ENCODE peak calls at places on chromosome 2, in four cellular contexts. N is astrocyte of the cerebellum, I is cardiac muscle cell, U is neural crest cell. S is an unnamed sample.

GRCh38 chr2:3594493-3595281 is at the start of gene COLEC11:
- DNase-seq in N (no peak), I (peak), U (no peak), S (no peak)

GRCh38 chr2:45778720-45779171 is 127.3 kb downstream of the PRKCE start:
- DNase-seq in N (no peak), I (peak), U (peak), S (peak)

GRCh38 chr2:68463287-68463877 is 3.7 kb downstream of the FBXO48 start:
- DNase-seq in N (peak), I (peak), U (no peak), S (no peak)

GRCh38 chr2:239955989-239956817 is 68.9 kb downstream of the NDUFA10 start:
- DNase-seq in N (no peak), I (no peak), U (no peak), S (no peak)

GRCh38 chr2:113175101-113175628 is 1.4 kb downstream of the PSD4 start:
- DNase-seq in N (no peak), I (no peak), U (no peak), S (no peak)

GRCh38 chr2:170842785-170843184 is 26.1 kb downstream of the GAD1 start:
- DNase-seq in N (no peak), I (no peak), U (no peak), S (no peak)

GRCh38 chr2:48016620-48017019 is 110.3 kb upstream of the FBXO11 start:
- DNase-seq in N (no peak), I (no peak), U (no peak), S (no peak)

GRCh38 chr2:3257166-3257565 is 120.5 kb downstream of the EIPR1 start:
- DNase-seq in N (peak), I (no peak), U (no peak), S (no peak)

GRCh38 chr2:64663402-64663801 is 9.7 kb upstream of the SERTAD2 start:
- DNase-seq in N (no peak), I (no peak), U (no peak), S (no peak)

GRCh38 chr2:15527074-15527739 is 33.9 kb downstream of the NBAS start:
- DNase-seq in N (no peak), I (no peak), U (no peak), S (no peak)

GRCh38 chr2:88692187-88692586 is 714 bp downstream of the RPIA start:
- DNase-seq in N (no peak), I (peak), U (no peak), S (no peak)

GRCh38 chr2:56191617-56192016 is 7.8 kb downstream of the CCDC85A start:
- DNase-seq in N (peak), I (peak), U (no peak), S (no peak)

GRCh38 chr2:233034-233433 is 30.8 kb downstream of the SH3YL1 start:
- DNase-seq in N (no peak), I (no peak), U (no peak), S (no peak)

DNA sequence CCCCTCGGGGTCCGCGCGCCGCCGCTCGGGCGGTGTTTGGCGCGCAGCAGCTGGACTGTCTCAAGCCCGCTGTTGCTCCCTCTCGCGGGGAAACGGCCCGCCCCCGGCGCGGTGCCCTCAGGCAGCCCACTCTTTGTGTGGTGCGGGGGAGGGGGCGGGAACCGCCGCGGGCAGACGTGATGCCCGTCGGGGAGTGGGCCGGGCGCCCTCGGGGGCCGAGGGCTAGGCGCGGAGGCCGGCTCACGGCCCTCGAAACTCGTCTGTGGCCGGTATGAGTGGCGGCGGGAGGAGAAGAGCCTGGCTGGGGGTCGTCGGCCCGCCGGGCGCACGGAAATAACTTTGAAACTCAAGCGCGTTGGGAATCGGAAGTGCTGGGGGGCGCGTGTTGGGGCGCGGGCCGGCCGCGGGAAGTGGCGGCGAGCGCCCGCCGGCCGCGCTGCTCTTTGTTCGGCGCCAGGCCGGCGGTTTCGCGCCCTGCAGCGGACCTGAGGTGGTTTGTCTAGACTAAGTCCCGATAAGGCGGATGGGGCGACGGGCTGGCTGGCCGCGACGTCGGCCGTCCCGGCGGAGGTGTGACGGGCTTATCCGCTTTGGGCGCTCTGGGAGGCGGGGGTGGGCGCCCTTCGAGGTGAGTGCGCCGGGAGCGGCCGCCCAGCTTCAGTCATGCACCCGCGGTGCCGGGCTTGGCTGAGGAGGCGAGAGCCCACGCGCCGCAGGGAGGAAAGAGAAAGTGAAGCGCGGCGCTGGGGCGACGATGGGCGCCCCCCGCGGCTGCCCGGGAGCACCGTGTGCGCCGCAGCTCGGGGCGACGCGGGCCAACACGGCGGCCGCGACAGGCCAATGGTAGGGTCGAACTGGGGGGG is 679 bp downstream of the PTMA start:
- DNase-seq in N (no peak), I (peak), U (no peak), S (no peak)
- TF ChIP-seq CTCF in N (no peak), I (peak), U (no peak), S (no peak)

GRCh38 chr2:212109792-212110680 is 428.6 kb downstream of the ERBB4 start:
- DNase-seq in N (no peak), I (no peak), U (no peak), S (no peak)
- TF ChIP-seq CTCF in N (no peak), I (no peak), U (no peak), S (no peak)

DNA sequence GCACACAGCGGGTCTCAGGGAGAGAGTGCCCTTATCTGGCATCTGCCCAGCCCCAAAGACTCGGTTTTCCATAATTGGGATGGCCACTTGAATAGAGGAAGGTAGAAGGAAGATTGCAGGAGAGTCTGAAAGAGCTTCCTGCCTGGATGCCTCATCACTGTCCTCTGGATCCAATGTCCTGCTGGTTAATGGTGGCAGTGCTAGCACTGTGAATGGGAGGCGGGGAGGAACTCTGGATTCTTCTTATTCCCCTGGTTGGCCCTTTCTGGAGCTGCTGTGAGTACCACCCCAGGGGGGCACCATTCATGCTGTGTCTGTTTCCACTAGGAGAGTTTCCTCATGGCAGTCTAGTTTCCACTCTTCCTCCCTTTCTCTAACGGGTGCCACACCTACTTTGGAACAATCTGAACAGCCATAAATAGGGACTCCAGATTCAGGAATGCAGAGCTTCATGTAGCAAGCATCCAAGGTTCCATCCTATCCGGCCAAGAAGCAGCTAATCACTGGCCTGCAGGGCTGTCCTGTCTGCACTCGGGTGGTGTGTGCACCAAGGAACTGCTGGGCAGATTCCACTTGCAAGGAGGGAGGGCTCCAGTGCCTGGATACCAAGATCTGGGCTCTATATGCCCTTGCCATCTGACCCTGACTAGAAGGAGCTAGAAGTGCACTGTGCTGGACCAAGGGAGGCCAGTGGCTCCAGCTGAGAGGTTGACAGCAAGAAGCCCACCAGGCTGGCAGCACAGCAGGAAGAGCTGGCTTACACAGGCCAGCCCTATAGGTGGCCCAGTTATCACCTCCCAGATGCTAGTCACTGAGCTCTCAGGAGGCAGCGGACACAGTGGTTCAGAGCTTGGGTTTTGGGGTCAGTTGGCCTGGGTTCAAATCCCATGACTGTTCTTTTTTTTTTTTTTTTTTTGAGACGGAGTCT is 4.6 kb upstream of the ATOH8 start:
- DNase-seq in N (no peak), I (no peak), U (no peak), S (no peak)
- TF ChIP-seq CTCF in N (no peak), I (no peak), U (no peak), S (no peak)

GRCh38 chr2:60556998-60557955 is 3.8 kb upstream of the BCL11A start:
- DNase-seq in N (no peak), I (no peak), U (no peak), S (no peak)

GRCh38 chr2:60555066-60555793 is 1.8 kb upstream of the BCL11A start:
- DNase-seq in N (peak), I (peak), U (peak), S (peak)

GRCh38 chr2:60555794-60556161 is 2.3 kb upstream of the BCL11A start:
- DNase-seq in N (no peak), I (no peak), U (no peak), S (no peak)

GRCh38 chr2:60554649-60555065 is 1.2 kb upstream of the BCL11A start:
- DNase-seq in N (no peak), I (peak), U (no peak), S (no peak)

DNA sequence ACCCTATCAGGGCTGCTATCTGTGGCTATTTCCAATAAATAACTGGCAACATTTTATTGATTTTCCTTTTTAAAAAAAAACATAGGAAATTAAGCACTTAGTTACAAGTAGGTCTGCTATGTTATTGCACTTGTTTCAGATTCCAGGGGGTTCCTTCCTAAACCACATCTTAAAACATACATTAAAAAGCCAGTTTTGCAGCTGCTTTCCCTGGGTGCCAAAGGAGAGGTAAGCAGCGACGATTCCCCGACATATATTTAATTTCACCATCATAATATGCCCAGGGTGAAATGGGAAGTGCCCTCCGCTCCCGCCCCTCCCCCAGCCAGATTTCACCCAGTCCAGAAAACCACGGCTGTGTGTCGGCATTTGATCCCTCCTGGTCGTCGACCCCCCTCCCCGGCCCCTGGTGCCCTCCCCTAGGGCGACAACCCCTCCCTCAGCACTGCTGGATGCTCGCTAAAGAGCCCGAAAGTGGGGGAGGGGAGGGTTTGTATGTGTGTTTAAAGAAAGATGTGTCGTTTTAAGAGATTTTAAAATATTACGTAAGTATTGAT is 3.1 kb upstream of the BCL11A start:
- DNase-seq in N (no peak), I (no peak), U (no peak), S (no peak)
- TF ChIP-seq CTCF in N (no peak), I (no peak), U (no peak), S (no peak)

DNA sequence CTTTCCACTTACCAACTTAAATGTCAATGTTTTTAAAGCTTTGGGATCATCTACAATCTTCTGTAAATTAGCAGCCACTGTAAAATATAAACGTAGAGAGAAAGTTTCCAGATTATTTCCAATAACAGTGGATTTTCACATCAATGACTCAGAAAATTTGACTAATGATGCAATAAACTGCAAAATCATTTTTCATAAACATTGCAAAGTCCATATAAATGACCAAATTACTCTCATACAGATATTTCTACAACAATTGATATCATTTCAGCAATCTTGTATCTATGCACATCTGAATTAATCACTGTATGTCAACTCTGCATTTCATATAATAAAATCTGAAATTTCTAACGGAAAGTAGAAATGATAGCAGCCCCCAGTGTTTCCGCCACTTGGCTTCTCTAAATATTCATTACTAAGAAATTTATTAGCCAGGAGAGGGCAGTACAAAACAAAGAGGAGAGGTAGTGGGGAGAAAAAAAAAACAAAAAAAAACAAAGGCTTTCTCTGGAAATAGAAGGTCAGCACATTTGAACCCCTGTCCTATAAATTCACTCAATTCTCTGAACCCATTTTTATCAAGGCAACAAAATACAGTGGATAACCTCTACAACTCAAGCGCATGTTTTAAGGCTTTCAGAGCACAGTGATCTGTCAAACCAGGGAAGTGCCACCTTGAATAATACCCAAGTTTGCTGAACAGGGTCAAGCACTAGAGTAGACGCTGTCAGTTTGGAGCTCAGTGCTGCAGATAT is 282.6 kb downstream of the STK39 start:
- DNase-seq in N (no peak), I (peak), U (no peak), S (no peak)
- TF ChIP-seq CTCF in N (no peak), I (peak), U (peak), S (no peak)

GRCh38 chr2:229160180-229160579 is 110.9 kb downstream of the PID1 start:
- DNase-seq in N (no peak), I (no peak), U (no peak), S (no peak)

GRCh38 chr2:229159405-229159804 is 111.7 kb downstream of the PID1 start:
- DNase-seq in N (no peak), I (no peak), U (no peak), S (no peak)

GRCh38 chr2:229160984-229161383 is 110.1 kb downstream of the PID1 start:
- DNase-seq in N (no peak), I (no peak), U (no peak), S (no peak)

GRCh38 chr2:229164545-229165249 is 106.4 kb downstream of the PID1 start:
- DNase-seq in N (no peak), I (no peak), U (no peak), S (no peak)

DNA sequence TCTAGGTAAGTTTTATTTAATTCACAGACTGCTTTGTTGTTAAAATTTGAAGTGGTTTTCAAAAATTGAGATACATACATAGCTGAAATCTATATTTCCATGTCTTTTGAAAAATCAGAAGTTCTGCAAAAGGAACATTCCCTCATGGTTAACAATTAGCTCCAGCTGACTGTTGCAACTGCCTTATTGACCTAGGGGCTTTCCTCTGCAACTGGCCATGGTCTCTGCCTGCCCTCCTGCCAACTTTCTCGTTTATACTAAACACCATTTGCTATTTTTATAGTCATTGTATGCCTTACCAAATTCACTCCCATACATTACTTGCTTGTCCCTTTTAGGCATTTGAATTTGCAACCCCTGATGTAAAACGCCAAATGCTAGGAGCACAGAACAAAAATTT is 107.2 kb downstream of the PID1 start:
- DNase-seq in N (no peak), I (no peak), U (no peak), S (no peak)
- TF ChIP-seq CTCF in N (no peak), I (no peak), U (no peak), S (no peak)

GRCh38 chr2:163142618-163143017 is 304.1 kb upstream of the KCNH7 start:
- DNase-seq in N (no peak), I (no peak), U (no peak), S (no peak)
- TF ChIP-seq CTCF in N (no peak), I (no peak), U (no peak), S (no peak)

DNA sequence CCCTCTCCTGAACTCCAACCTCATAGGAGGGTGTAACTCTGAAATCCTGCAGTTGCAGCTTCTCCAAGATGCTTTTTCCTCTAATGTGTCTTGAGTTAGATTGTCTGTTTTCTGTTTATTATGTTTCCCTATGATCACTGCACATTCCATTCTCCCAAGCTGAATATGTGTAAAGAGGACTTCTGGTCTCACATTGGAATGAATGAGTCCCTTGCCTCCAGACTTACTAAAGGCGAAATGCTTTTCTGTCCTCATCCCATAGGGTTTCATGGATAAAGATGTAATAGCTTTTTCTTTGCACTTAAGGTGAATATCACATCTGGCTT is 35.5 kb upstream of the CYP27A1 start:
- DNase-seq in N (no peak), I (no peak), U (no peak), S (no peak)
- TF ChIP-seq CTCF in N (no peak), I (no peak), U (no peak), S (no peak)